ENCODE peak calls at places on chromosomes 5 and 9, in seven cellular contexts. D, M, X, Y, I, J and A are unnamed samples.
A peak's percentile ranks its signal among the peaks of the same experiment; 100 is the strongest.

GRCh38 chr5:74530316-74530917 is 110.1 kb downstream of the ENC1 start:
- DNase-seq in I (no peak), J (no peak), M (no peak), X (no peak), D (no peak), Y (no peak), A (no peak)

GRCh38 chr5:169765176-169765575 is 128.1 kb downstream of the DOCK2 start:
- DNase-seq in I (no peak), Y (no peak), M (no peak), J (no peak), D (no peak), X (no peak), A (no peak)

GRCh38 chr5:74536658-74537057 is 103.9 kb downstream of the ENC1 start:
- DNase-seq in D (no peak), I (no peak), J (no peak), M (no peak), X (no peak), Y (no peak), A (no peak)

GRCh38 chr9:121427899-121428298 is 57.8 kb upstream of the STOM start:
- DNase-seq in Y (no peak), J (no peak), X (no peak), D (no peak), I (no peak), M (no peak), A (no peak)

GRCh38 chr5:151249280-151249679 is 3.7 kb upstream of the GM2A start:
- DNase-seq in Y (no peak), M (no peak), D (no peak), X (no peak), J (no peak), I (no peak), A (no peak)

GRCh38 chr9:127783111-127783621 is 2.7 kb upstream of the CDK9 start:
- DNase-seq in X (peak; percentile 64), D (peak; percentile 56), M (no peak), J (peak; percentile 78), Y (peak; percentile 93), I (no peak), A (peak; percentile 92)

GRCh38 chr9:109963079-109963478 is 183.1 kb downstream of the PALM2AKAP2 start:
- DNase-seq in Y (no peak), M (no peak), X (no peak), J (peak; percentile 59), I (no peak), D (no peak), A (peak; percentile 55)

GRCh38 chr5:179613460-179614071 is 9.9 kb downstream of the HNRNPH1 start:
- DNase-seq in I (peak; percentile 39), M (no peak), J (no peak), Y (no peak), D (no peak), X (no peak), A (peak; percentile 20)

GRCh38 chr9:119453980-119454379 is 84.7 kb upstream of the BRINP1 start:
- DNase-seq in X (no peak), M (no peak), D (no peak), I (no peak), Y (no peak), J (no peak), A (no peak)

GRCh38 chr9:107739601-107740082 is 250.1 kb upstream of the KLF4 start:
- DNase-seq in D (peak; percentile 70), J (no peak), I (no peak), Y (no peak), X (peak; percentile 54), M (no peak), A (peak; percentile 44)

GRCh38 chr5:132070460-132071337 is 2.9 kb upstream of the CSF2 start:
- DNase-seq in X (no peak), J (no peak), M (no peak), I (peak; percentile 12), Y (no peak), D (no peak), A (no peak)

GRCh38 chr5:55101556-55102276 is 730 bp upstream of the GZMA start:
- DNase-seq in I (no peak), M (no peak), J (no peak), D (no peak), X (no peak), Y (peak; percentile 49), A (no peak)

GRCh38 chr5:139636975-139637408 is 11.2 kb upstream of the CXXC5 start:
- DNase-seq in I (no peak), X (no peak), D (no peak), M (no peak), Y (no peak), J (no peak), A (no peak)

GRCh38 chr5:139635191-139635590 is 13.0 kb upstream of the CXXC5 start:
- DNase-seq in D (no peak), M (no peak), X (no peak), Y (peak; percentile 41), I (no peak), J (no peak), A (no peak)

GRCh38 chr5:139637438-139638089 is 10.6 kb upstream of the CXXC5 start:
- DNase-seq in M (peak; percentile 78), Y (peak; percentile 87), D (peak; percentile 89), X (peak; percentile 85), J (peak; percentile 80), I (peak; percentile 42), A (peak; percentile 90)

GRCh38 chr5:139635606-139636206 is 12.4 kb upstream of the CXXC5 start:
- DNase-seq in D (peak; percentile 84), I (peak; percentile 57), J (peak; percentile 81), M (peak; percentile 70), Y (peak; percentile 87), X (peak; percentile 88), A (peak; percentile 87)

DNA sequence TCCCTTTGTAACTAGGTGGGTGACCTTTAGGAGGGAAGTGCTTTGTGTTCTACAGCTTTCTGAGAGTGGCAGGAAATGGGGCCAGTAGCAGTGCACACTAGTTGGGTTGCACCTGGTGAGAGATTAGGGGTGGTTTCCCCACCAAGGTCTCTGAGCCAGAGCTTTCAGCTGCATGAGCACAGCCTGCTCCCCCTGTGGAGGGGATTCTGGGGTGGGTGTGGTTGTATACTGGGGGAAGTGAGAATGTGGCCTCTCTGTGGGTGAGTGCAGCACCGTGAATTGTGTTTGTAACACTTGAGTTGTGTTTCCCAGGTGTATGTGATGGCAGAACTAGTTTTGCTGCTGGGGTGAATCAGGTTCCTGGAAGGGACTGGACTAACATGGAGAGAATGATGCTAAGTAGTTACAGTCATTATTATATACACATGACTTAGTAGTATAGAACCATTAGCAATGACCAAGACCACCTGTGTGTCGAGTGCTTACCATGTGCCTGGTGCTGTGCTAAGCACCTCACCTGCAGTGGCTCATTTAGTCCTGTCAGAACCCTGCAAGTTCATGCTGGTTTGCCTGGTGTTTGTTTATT is 11.8 kb upstream of the CXXC5 start:
- DNase-seq in I (no peak), D (no peak), Y (peak; percentile 93), M (no peak), X (no peak), J (peak; percentile 98), A (peak; percentile 82)
- H3K4me3 ChIP-seq in I (no peak overlapping the region), D (peak overlapping the region; percentile 64), Y (no peak overlapping the region), M (no peak overlapping the region), X (no peak overlapping the region), J (peak overlapping the region; percentile 64), A (no peak overlapping the region)

DNA sequence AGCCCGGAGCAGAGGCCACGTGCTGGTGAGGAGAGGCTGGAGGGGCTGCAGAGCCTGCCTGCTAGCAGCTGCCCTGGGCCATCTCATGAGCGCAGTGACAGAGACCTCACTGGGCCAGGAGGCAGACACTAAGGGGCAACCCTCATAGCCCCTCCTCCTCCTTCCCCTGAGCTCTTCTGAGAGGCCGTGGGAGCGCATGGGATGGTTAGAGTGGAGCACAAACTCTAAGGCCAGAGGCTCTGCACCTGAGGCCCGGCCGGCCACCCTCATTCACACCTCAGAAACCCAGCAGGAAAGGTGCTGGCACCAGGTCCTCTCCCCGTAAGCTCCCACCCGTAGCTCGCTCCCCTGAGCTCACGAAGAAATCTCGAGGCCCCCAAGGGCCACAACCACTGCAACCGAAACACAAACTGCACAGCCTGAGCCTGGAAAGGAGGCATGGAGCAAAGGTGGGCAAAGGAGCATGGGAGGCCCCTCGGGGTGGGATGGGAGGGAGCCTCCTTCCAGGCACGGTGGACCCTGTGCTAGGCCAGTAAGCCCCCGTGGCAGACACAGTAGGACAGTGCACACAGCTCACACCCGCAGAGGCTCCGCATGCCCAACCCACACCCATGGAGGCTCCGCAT is 17.7 kb downstream of the CAMSAP1 start:
- DNase-seq in M (no peak), D (no peak), Y (no peak), X (no peak), J (no peak), I (no peak), A (no peak)
- H3K4me1 ChIP-seq in M (peaks cover 8% of the 10 kb centered on the region), D (peaks cover 67% of the 10 kb centered on the region), Y (peaks cover 4% of the 10 kb centered on the region), X (peaks cover 48% of the 10 kb centered on the region), J (peaks cover 38% of the 10 kb centered on the region), I (no peaks in the 10 kb centered on the region), A (no peaks in the 10 kb centered on the region)

DNA sequence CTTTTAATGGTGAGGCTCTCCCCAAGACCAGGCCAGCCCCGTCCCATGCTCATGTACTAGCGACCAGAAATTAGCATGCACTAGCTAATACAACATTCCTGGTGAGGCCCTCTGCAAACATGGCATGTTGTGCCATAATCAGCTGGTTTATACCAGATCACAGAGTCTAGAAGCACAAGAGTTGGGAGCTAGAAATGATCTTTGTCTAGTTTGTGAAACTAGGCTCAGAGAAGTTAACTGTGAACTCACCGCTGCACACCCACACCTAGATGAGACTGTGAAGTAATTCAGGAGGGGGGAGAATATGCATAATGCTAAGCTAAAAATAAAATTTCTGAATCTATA is 37.3 kb downstream of the MTMR12 start:
- DNase-seq in J (no peak), D (no peak), I (peak; percentile 51), M (peak; percentile 81), Y (no peak), X (no peak), A (no peak)
- H3K4me3 ChIP-seq in J (no peak overlapping the region), D (no peak overlapping the region), I (no peak overlapping the region), M (no peak overlapping the region), Y (no peak overlapping the region), X (no peak overlapping the region), A (no peak overlapping the region)

GRCh38 chr5:123813251-123813650 is 301.3 kb downstream of the CSNK1G3 start:
- DNase-seq in D (no peak), I (no peak), J (no peak), Y (no peak), X (no peak), M (no peak), A (no peak)

GRCh38 chr5:123810911-123811310 is 298.9 kb downstream of the CSNK1G3 start:
- DNase-seq in Y (no peak), X (no peak), J (no peak), I (no peak), M (no peak), D (no peak), A (no peak)

GRCh38 chr5:123811771-123812170 is 299.8 kb downstream of the CSNK1G3 start:
- DNase-seq in X (no peak), D (no peak), J (no peak), I (no peak), Y (no peak), M (no peak), A (no peak)

GRCh38 chr5:123814796-123815479 is 303.0 kb downstream of the CSNK1G3 start:
- DNase-seq in J (no peak), D (no peak), X (no peak), M (no peak), Y (no peak), I (no peak), A (no peak)

DNA sequence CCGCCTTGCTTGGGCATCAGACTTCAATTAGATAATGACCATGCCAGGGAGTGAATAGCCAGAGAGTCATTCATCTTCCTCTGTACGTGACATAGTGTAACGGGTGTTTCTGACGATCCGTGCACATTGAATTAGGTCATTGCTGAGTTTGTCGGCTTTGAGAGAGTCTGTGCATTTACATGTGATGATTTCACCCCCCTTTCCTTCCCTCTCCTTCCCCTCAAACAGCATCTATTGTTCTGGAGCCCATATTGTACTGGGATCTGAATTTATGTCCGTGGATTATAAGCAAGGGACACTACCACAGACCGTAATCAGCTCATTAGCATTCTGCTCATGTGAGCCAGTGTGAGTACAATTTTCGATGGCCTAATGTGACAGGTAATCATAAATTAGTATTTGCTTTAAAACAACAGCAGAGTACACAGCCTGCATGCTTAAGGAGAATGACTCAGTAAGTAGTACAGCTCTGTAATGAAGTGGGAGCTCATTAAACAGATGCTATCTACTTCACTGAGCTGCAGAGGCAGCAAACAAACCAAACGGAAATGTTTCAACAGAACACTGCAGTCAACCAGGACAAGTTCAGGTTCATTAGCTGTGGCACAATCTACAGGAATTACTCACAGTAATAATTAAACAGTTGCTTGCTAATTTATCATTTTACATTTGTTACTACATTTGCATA is 302.1 kb downstream of the CSNK1G3 start:
- DNase-seq in M (no peak), J (peak; percentile 22), I (no peak), D (no peak), Y (no peak), X (no peak), A (no peak)
- H3K4me1 ChIP-seq in M (peaks cover 10% of the 10 kb centered on the region), J (peaks cover 19% of the 10 kb centered on the region), I (peaks cover 9% of the 10 kb centered on the region), D (peaks cover 40% of the 10 kb centered on the region), Y (no peaks in the 10 kb centered on the region), X (peaks cover 8% of the 10 kb centered on the region), A (peaks cover 10% of the 10 kb centered on the region)